ENCODE peak calls at places on chromosome 3, in seven cellular contexts. E, C, L, K, H, S and D are unnamed samples.

GRCh38 chr3:38136272-38136806 is 588 bp downstream of the ACAA1 start:
- DNase-seq in E (no peak), C (no peak), L (peak; percentile 51), K (no peak), H (peak; percentile 49), S (no peak), D (peak; percentile 43)

GRCh38 chr3:192884831-192885356 is 32.8 kb downstream of the MB21D2 start:
- DNase-seq in E (no peak), C (no peak), L (no peak), K (no peak), H (no peak), S (no peak), D (no peak)

GRCh38 chr3:24290596-24290995 is 204.1 kb downstream of the THRB start:
- DNase-seq in E (no peak), C (no peak), L (no peak), K (no peak), H (no peak), S (no peak), D (no peak)

GRCh38 chr3:11847607-11848006 is 922 bp upstream of the TAMM41 start:
- DNase-seq in E (no peak), C (no peak), L (peak; percentile 16), K (no peak), H (peak; percentile 22), S (no peak), D (peak; percentile 22)

GRCh38 chr3:9402410-9403228 is 5.2 kb downstream of the SETD5 start:
- DNase-seq in E (no peak), C (no peak), L (peak; percentile 67), K (peak; percentile 44), H (no peak), S (peak; percentile 69), D (no peak)

GRCh38 chr3:38454884-38455638 is 1.4 kb downstream of the ACVR2B start:
- DNase-seq in E (peak; percentile 82), C (peak; percentile 88), L (peak; percentile 88), K (peak; percentile 80), H (peak; percentile 63), S (peak; percentile 69), D (peak; percentile 72)

GRCh38 chr3:18872466-18872865 is 275.8 kb upstream of the KCNH8 start:
- DNase-seq in E (no peak), C (no peak), L (no peak), K (no peak), H (no peak), S (no peak), D (no peak)

GRCh38 chr3:14424711-14425573 is 22.5 kb downstream of the SLC6A6 start:
- DNase-seq in E (no peak), C (no peak), L (no peak), K (no peak), H (no peak), S (no peak), D (no peak)

GRCh38 chr3:179852117-179852886 is 184.4 kb downstream of the PEX5L start:
- DNase-seq in E (no peak), C (no peak), L (no peak), K (no peak), H (peak; percentile 47), S (no peak), D (peak; percentile 52)

GRCh38 chr3:195886181-195887141 is 21.9 kb downstream of the TNK2 start:
- DNase-seq in E (no peak), C (no peak), L (no peak), K (no peak), H (no peak), S (no peak), D (no peak)

GRCh38 chr3:67516496-67516895 is 137.9 kb downstream of the SUCLG2 start:
- DNase-seq in E (no peak), C (peak; percentile 10), L (no peak), K (no peak), H (no peak), S (no peak), D (no peak)

GRCh38 chr3:29618395-29619291 is 337.8 kb downstream of the RBMS3 start:
- DNase-seq in E (no peak), C (no peak), L (no peak), K (no peak), H (no peak), S (no peak), D (no peak)

GRCh38 chr3:46677096-46677702 is 16.3 kb downstream of the ALS2CL start:
- DNase-seq in E (no peak), C (no peak), L (peak; percentile 35), K (no peak), H (no peak), S (no peak), D (no peak)

GRCh38 chr3:134066539-134067310 is 37.0 kb upstream of the SLCO2A1 start:
- DNase-seq in E (no peak), C (no peak), L (no peak), K (peak; percentile 5), H (no peak), S (no peak), D (no peak)

GRCh38 chr3:59320080-59320479 is 270.3 kb upstream of the CFAP20DC start:
- DNase-seq in E (peak; percentile 0), C (no peak), L (no peak), K (no peak), H (no peak), S (no peak), D (no peak)

GRCh38 chr3:24264748-24265158 is 229.9 kb downstream of the THRB start:
- DNase-seq in E (peak; percentile 49), C (no peak), L (peak; percentile 33), K (no peak), H (peak; percentile 54), S (no peak), D (peak; percentile 52)

GRCh38 chr3:104632947-104633346 is 733.8 kb upstream of the ALCAM start:
- DNase-seq in E (no peak), C (no peak), L (no peak), K (no peak), H (no peak), S (no peak), D (no peak)

GRCh38 chr3:178270838-178271237 is 265.4 kb upstream of the KCNMB2 start:
- DNase-seq in E (no peak), C (no peak), L (no peak), K (no peak), H (no peak), S (no peak), D (no peak)

DNA sequence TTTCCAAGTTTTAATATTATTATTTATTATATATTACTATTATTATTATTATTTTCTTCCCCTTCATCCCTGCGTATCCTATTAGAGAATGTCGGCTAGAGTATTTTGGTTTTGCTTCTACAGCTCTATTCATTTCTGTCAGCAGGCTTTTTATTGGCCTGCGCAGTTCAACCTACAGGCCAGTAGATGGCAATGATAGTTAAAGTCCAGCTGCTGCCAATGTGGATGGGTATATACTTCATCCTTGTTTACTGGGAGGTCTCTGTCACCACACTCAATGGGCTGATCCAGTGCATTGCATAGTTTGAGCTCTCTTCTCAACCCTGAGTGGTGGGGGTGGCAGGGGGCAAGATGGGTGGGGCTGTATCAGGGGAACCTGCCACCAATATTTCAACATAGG is 799.8 kb downstream of the NSUN3 start:
- DNase-seq in E (peak; percentile 10), C (no peak), L (no peak), K (no peak), H (peak; percentile 9), S (peak; percentile 9), D (peak; percentile 12)
- TF ChIP-seq CTCF in E (peak; percentile 53), C (no peak), L (peak; percentile 23), K (peak; percentile 51), H (no peak), S (peak; percentile 70), D (peak; percentile 68)

DNA sequence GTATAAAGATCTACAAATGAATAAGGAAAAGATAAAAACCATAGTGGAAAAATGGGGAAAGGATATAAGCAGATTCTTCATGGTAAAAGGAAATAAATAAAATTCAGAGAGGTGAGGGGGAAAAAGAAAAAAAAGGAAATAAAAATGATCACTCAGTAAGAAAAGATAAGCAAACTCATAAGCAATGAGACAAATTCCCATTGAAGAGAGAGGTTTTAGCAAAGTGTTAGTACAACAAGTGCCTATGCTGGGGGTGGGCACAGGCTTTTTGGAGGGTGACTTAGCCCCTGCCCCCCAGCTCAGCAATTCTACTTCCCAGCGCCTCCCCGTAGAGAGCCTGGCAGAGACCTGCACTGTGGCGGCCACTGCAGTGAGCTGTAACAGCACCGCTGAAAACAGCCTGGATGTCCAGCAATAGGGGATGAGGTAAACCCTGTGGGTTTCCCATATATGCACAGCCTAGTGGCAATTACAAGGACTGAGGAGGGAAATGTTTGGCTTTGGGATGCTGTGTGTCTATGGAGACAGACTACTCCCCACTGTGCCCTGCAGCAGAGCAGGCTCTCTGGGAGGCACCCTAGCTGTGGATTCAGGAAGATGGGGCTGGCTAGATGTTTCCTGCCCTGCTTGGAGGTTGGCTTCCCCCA is 23.7 kb upstream of the SFMBT1 start:
- DNase-seq in E (no peak), C (no peak), L (no peak), K (no peak), H (no peak), S (no peak), D (no peak)
- TF ChIP-seq CTCF in E (no peak), C (no peak), L (no peak), K (no peak), H (no peak), S (no peak), D (no peak)

DNA sequence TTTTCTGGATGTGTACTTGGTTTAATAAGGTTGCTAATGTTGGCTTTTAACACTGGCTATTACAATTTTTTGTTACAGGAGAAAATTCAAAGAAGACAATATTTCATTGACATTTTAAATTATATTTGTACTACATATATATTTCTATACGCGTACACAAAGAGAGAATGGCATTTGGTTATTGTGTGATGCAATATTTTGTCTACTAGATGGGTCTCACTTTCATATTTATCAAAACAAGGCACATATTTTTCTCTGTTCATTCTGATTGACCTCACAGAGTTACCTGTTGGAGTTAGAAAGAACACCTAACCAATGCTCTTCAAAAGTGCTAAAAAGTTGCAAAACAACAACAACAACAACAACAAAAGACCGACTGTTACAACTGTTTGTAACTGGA is 50.2 kb upstream of the VGLL3 start:
- DNase-seq in E (no peak), C (no peak), L (no peak), K (no peak), H (no peak), S (no peak), D (no peak)
- TF ChIP-seq CTCF in E (no peak), C (no peak), L (no peak), K (no peak), H (no peak), S (no peak), D (no peak)

GRCh38 chr3:123773681-123774431 is 110.3 kb downstream of the MYLK start:
- DNase-seq in E (no peak), C (no peak), L (no peak), K (no peak), H (no peak), S (no peak), D (no peak)
- TF ChIP-seq CTCF in E (no peak), C (no peak), L (no peak), K (no peak), H (no peak), S (no peak), D (no peak)

DNA sequence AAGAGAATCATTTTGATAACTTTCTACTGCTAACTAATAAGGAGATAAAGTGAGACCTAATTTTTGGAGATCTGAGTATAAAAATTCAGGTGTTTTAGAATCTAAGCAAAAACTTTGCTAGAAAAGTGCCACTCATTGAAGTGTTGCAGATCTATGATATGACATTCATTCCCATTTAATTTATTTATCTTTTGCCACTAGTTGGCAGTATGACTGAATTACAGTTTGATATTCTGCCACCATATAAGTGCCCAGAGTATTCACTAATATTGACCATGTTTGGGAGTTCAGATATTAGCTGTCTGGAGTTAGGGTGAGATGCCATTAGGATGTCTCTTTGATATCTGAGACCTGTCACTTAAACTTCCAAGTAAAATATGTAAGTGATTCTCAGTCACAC is 251.3 kb upstream of the GBE1 start:
- DNase-seq in E (no peak), C (no peak), L (no peak), K (no peak), H (no peak), S (no peak), D (no peak)
- TF ChIP-seq CTCF in E (peak; percentile 27), C (no peak), L (peak; percentile 8), K (peak; percentile 13), H (no peak), S (no peak), D (no peak)

GRCh38 chr3:82329300-82329699 is 567.9 kb upstream of the GBE1 start:
- DNase-seq in E (no peak), C (no peak), L (no peak), K (no peak), H (no peak), S (no peak), D (no peak)
- TF ChIP-seq CTCF in E (no peak), C (no peak), L (peak; percentile 23), K (peak; percentile 59), H (no peak), S (peak; percentile 63), D (peak; percentile 20)